ENCODE peak calls at places on chromosomes 2 and 18, in four cellular contexts. R is suprapubic skin, H is adrenal gland, V is AG04450. W is an unnamed sample.

GRCh38 chr2:54090521-54091117 is 24.8 kb upstream of the ACYP2 start:
- DNase-seq in V (no peak), H (no peak), R (no peak), W (no peak)

GRCh38 chr2:230408244-230408842 is 7.7 kb upstream of the SP100 start:
- DNase-seq in V (no peak), H (peak), R (no peak), W (no peak)

GRCh38 chr2:62343636-62344349 is 147.9 kb downstream of the B3GNT2 start:
- DNase-seq in R (no peak), H (no peak), V (no peak), W (no peak)

GRCh38 chr18:33960393-33960792 is 264.3 kb downstream of the NOL4 start:
- DNase-seq in V (no peak), R (no peak), H (no peak), W (no peak)

GRCh38 chr2:107001081-107001480 is 115.1 kb upstream of the ST6GAL2 start:
- DNase-seq in H (no peak), R (no peak), V (no peak), W (no peak)

GRCh38 chr18:49812321-49813070 is 837 bp downstream of the ACAA2 start:
- DNase-seq in H (no peak), V (no peak), R (no peak), W (no peak)

GRCh38 chr18:64175432-64175831 is 26.5 kb upstream of the LINC00305 start:
- DNase-seq in R (no peak), H (no peak), V (no peak), W (no peak)

GRCh38 chr18:2903006-2903405 is 56.2 kb downstream of the EMILIN2 start:
- DNase-seq in H (peak), R (peak), V (no peak), W (peak)

GRCh38 chr2:120323214-120323613 is 22.7 kb upstream of the INHBB start:
- DNase-seq in R (no peak), V (no peak), H (peak), W (no peak)

GRCh38 chr2:69634197-69634821 is 9.2 kb downstream of the AAK1 start:
- DNase-seq in R (no peak), V (no peak), H (no peak), W (no peak)

GRCh38 chr2:118614856-118615255 is 232.6 kb downstream of the EN1 start:
- DNase-seq in R (no peak), V (no peak), H (no peak), W (no peak)

GRCh38 chr2:165497659-165498306 is 28.3 kb downstream of the CSRNP3 start:
- DNase-seq in H (no peak), V (no peak), R (no peak), W (no peak)

GRCh38 chr2:24315669-24316068 is 44.7 kb downstream of the ITSN2 start:
- DNase-seq in H (no peak), V (no peak), R (no peak), W (no peak)

GRCh38 chr2:232367591-232368233 is 10.8 kb upstream of the ALPP start:
- DNase-seq in R (peak), H (no peak), V (no peak), W (no peak)

GRCh38 chr18:23963443-23964185 is 50.9 kb upstream of the TTC39C start:
- DNase-seq in V (no peak), H (no peak), R (no peak), W (no peak)

GRCh38 chr2:215793747-215794595 is 219.4 kb downstream of the MREG start:
- DNase-seq in V (peak), R (no peak), H (peak), W (no peak)

GRCh38 chr2:16665746-16666452 is at the start of gene CYRIA:
- DNase-seq in R (no peak), V (no peak), H (peak), W (no peak)

GRCh38 chr2:30336978-30337841 is 105.9 kb downstream of the LBH start:
- DNase-seq in H (no peak), V (no peak), R (no peak), W (no peak)

GRCh38 chr2:100412866-100413265 is 4.6 kb downstream of the CHST10 start:
- DNase-seq in R (no peak), H (no peak), V (no peak), W (no peak)

GRCh38 chr2:100409975-100410647 is 7.4 kb downstream of the CHST10 start:
- DNase-seq in R (no peak), H (no peak), V (no peak), W (no peak)

GRCh38 chr2:100413586-100413985 is 3.9 kb downstream of the CHST10 start:
- DNase-seq in R (no peak), H (no peak), V (no peak), W (no peak)

GRCh38 chr2:100409461-100409860 is 8.0 kb downstream of the CHST10 start:
- DNase-seq in R (no peak), V (no peak), H (no peak), W (no peak)

GRCh38 chr2:100411841-100412292 is 5.6 kb downstream of the CHST10 start:
- DNase-seq in H (no peak), R (no peak), V (no peak), W (no peak)
- H3K4me3 ChIP-seq in H (no peak), R (no peak), V (no peak), W (no peak)

DNA sequence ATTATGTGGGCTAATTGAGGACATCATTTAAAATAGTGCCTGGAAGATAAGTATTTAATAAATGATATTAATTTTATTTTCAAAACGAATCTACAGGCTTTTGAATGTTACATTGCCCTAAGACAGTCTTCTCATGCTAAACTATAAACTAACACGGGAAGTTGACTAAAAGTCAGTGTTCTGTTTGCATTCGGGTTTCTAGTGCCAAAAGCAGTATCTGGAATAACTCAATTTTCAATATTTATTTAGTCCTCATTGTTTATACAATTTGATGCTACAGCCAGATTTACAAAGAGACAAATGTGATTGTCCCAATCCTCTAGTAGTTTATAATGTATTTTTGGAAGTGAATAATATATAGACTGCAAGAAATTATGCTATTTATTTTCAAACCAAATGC is 429.2 kb downstream of the LRP1B start:
- DNase-seq in V (no peak), R (no peak), H (no peak), W (peak)
- TF ChIP-seq CTCF in V (no peak), R (no peak), H (no peak), W (no peak)

DNA sequence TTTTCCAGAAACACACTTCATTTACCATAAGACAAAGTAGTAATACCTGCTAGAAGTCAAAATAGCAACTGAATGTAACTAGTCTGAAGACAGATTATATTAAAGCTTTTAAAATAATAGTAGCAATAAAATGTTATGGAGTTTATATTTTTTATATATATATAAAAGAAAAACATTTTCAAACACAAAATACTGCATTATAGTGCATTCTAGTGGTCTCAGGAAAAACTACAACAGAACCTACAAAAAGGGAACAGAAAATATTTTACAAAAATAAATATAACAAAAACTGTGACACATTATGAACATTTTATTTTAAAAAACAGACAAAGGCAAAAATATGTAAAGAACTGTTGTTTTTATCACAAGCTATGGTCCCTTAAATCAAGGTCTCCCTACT is 48.0 kb downstream of the STRN start:
- DNase-seq in V (no peak), H (no peak), R (no peak), W (no peak)
- H3K4me3 ChIP-seq in V (no peak), H (no peak), R (no peak), W (no peak)

DNA sequence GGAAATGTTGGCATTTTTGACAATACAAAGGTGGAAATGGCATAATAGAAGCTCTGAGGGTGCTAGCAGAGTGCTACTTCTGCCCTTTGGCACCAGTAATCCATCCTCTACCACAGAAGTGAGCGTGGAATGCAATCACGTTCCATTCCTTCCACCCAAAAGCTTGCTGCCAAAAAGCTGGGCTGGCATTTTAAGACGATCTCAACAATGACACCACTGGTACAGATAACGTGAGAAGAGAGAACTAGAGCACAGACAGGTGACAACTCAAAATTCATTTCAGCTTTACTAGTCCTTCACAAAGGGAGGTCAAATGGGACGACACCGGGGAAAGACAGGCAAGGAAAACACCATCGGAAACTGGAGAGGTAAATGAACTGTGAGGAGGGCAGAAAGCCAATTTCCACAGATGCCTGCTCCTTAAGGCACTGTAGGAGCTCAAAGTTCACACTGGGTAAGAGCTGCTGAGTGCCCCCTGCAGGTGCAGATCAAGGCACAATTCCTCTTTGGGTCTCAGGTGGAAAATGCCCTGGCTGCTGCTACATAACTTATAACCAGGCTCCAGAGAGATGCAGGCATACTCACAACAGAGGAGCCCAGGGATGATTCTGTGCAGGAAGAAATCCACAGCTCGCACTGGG is 50.7 kb upstream of the RNU4ATAC start:
- DNase-seq in V (no peak), H (peak), R (no peak), W (peak)
- TF ChIP-seq CTCF in V (peak), H (no peak), R (no peak), W (peak)

DNA sequence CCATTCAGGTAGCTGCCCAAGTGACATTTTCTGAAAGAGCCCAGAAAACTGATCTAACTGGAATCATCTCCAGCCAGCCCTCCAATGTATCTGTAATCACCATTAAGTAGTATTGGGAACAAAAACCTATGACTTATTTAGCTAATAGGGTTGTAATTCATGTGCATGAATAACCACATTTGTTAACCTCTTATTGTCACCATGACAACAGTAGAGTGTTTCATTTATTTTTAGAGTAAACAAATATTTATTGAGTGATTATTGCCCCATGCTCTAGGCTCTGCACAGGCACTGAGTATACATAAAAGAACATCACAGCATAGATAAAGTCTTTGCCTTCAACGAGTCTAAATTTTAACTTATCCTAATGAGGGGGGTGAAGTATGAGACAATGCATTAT is 265.4 kb upstream of the UBE2E3 start:
- DNase-seq in H (no peak), R (no peak), V (no peak), W (peak)
- H3K4me3 ChIP-seq in H (no peak), R (no peak), V (no peak), W (no peak)